ENCODE peak calls at places on chromosomes 2 and 18, in seven cellular contexts. B is cardiac fibroblast, G is type B pancreatic cell, V is transverse colon, X is Calu3, H is pancreas, A is AG09309. P is an unnamed sample.

GRCh38 chr2:102698369-102699111 is 63.3 kb upstream of the TMEM182 start:
- DNase-seq in B (no peak), G (no peak), V (peak), X (no peak), H (no peak), A (no peak), P (peak)

GRCh38 chr2:170509460-170510193 is 205.5 kb upstream of the SP5 start:
- DNase-seq in B (no peak), G (no peak), V (no peak), X (no peak), H (no peak), A (no peak), P (no peak)

GRCh38 chr2:26469092-26469710 is 8.7 kb downstream of the OTOF start:
- DNase-seq in B (peak), G (no peak), V (peak), X (peak), H (peak), A (peak), P (peak)

GRCh38 chr2:88754585-88755305 is 63.3 kb downstream of the RPIA start:
- DNase-seq in B (no peak), G (no peak), V (no peak), X (no peak), H (no peak), A (no peak), P (no peak)

GRCh38 chr2:40352321-40353099 is 99.4 kb downstream of the SLC8A1 start:
- DNase-seq in B (peak), G (no peak), V (no peak), X (no peak), H (no peak), A (no peak), P (no peak)

GRCh38 chr2:234241656-234242445 is 191.3 kb downstream of the SPP2 start:
- DNase-seq in B (no peak), G (no peak), V (no peak), X (peak), H (no peak), A (no peak), P (no peak)

GRCh38 chr2:46769809-46770208 is 145.8 kb downstream of the MCFD2 start:
- DNase-seq in B (no peak), G (no peak), V (no peak), X (no peak), H (no peak), A (no peak), P (no peak)

GRCh38 chr2:27251786-27252185 is 11.1 kb downstream of the SLC30A3 start:
- DNase-seq in B (no peak), G (no peak), V (no peak), X (no peak), H (no peak), A (no peak), P (no peak)

GRCh38 chr2:53827398-53828175 is 32.2 kb downstream of the GPR75 start:
- DNase-seq in B (no peak), G (no peak), V (no peak), X (no peak), H (no peak), A (no peak), P (no peak)

DNA sequence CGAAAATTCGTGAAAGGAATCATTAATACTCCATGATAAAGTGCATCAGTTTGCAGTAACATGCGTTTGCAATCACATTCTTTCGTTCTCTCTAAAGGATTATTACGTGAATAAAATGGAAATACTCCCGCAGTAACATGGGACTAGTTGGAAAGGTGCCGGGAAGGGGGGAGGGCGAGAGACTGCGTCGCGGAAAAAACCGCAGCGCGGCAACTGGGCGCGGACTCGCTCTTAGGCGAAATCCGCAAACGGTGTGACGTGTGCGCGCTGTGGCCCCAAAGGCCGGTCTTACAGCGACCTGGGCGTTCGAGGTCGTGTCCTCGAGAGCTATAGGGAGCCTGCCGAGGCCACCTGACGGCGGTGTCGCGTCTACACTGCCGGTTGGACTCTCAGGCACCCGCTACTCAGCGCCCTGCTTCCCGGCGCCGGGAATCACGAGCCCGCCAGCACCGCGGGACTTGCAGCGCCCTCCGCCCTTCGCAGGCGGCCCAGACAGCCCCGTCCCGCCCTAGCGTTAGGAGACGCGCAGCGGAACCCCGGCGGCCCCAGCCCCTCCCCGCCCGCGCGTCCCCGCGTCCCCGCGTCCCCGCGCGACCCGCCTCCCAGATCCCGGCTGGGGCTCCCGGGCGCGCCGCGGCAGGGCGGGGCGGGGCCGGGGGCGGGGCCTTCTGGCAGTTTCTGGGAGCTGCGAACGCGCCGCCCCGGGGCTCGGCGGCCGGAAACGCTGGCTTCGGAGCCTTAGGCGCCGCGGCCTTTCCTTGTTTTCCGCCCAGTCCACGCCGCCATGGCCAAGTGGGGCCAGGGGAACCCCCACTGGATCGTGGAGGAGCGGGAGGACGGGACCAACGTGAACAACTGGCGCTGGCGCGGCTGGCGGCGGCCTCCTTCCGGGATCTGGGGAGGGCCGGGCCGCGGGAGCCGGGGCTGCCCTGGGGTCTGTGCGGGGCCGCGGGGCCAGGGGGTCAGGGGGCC is 15.1 kb downstream of the C2orf74 start:
- DNase-seq in B (peak), G (peak), V (peak), X (peak), H (peak), A (peak), P (peak)
- TF ChIP-seq CTCF in B (no peak), G (peak), V (no peak), X (no peak), H (no peak), A (no peak), P (no peak)

GRCh38 chr18:14053661-14054060 is 78.6 kb downstream of the ZNF519 start:
- DNase-seq in B (no peak), G (no peak), V (no peak), X (no peak), H (no peak), A (no peak), P (no peak)
- TF ChIP-seq CTCF in B (no peak), G (no peak), V (no peak), X (no peak), H (no peak), A (no peak), P (no peak)

GRCh38 chr2:85994897-85995647 is 106.3 kb upstream of the ST3GAL5 start:
- DNase-seq in B (no peak), G (no peak), V (no peak), X (no peak), H (no peak), A (no peak), P (no peak)
- TF ChIP-seq CTCF in B (no peak), G (no peak), V (no peak), X (no peak), H (no peak), A (no peak), P (no peak)

GRCh38 chr18:36580874-36581750 is 247.7 kb downstream of the TPGS2 start:
- DNase-seq in B (peak), G (no peak), V (no peak), X (no peak), H (no peak), A (peak), P (no peak)

GRCh38 chr18:36583155-36583745 is 245.6 kb downstream of the TPGS2 start:
- DNase-seq in B (no peak), G (no peak), V (no peak), X (no peak), H (no peak), A (no peak), P (no peak)

GRCh38 chr18:36579311-36579710 is 249.5 kb downstream of the TPGS2 start:
- DNase-seq in B (no peak), G (no peak), V (no peak), X (no peak), H (no peak), A (no peak), P (no peak)

GRCh38 chr18:36578871-36579270 is 249.9 kb downstream of the TPGS2 start:
- DNase-seq in B (peak), G (no peak), V (no peak), X (no peak), H (no peak), A (peak), P (no peak)

DNA sequence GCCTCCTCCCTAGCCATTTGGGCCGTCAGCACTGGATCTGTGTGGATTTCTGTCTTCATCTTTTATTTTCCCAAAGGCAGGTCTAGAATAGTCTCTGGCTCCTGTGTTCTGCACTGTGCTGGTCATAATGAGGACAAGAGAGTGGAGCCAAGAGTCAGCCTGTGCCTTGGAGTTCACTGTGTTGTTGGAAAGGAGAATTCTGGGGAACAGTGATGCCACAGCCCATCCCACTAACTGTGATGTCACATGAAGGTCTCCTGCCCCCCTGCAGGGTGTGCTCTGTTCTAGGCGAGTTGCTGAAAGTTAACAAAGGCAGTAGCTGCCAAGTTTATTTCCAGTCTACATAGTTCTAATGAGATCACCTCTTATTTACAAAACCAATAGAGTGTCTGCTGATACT is 248.5 kb downstream of the TPGS2 start:
- DNase-seq in B (peak), G (no peak), V (no peak), X (no peak), H (no peak), A (peak), P (no peak)
- TF ChIP-seq CTCF in B (no peak), G (no peak), V (no peak), X (no peak), H (no peak), A (peak), P (no peak)

GRCh38 chr2:65350714-65351113 is 81.7 kb downstream of the SPRED2 start:
- DNase-seq in B (no peak), G (no peak), V (no peak), X (no peak), H (no peak), A (no peak), P (no peak)
- TF ChIP-seq CTCF in B (peak), G (peak), V (peak), X (peak), H (no peak), A (no peak), P (no peak)

GRCh38 chr2:59296279-59296678 is 1055.2 kb upstream of the FANCL start:
- DNase-seq in B (no peak), G (no peak), V (no peak), X (no peak), H (peak), A (no peak), P (no peak)

GRCh38 chr2:59297829-59298228 is 1056.7 kb upstream of the FANCL start:
- DNase-seq in B (no peak), G (no peak), V (no peak), X (no peak), H (no peak), A (no peak), P (no peak)

GRCh38 chr2:59303272-59303671 is 1062.1 kb upstream of the FANCL start:
- DNase-seq in B (no peak), G (no peak), V (no peak), X (no peak), H (no peak), A (no peak), P (no peak)

GRCh38 chr2:59302683-59303082 is 1061.6 kb upstream of the FANCL start:
- DNase-seq in B (no peak), G (no peak), V (no peak), X (no peak), H (no peak), A (no peak), P (no peak)

GRCh38 chr2:59301466-59302402 is 1060.6 kb upstream of the FANCL start:
- DNase-seq in B (peak), G (no peak), V (peak), X (peak), H (peak), A (peak), P (peak)
- TF ChIP-seq CTCF in B (peak), G (peak), V (peak), X (peak), H (peak), A (peak), P (no peak)

DNA sequence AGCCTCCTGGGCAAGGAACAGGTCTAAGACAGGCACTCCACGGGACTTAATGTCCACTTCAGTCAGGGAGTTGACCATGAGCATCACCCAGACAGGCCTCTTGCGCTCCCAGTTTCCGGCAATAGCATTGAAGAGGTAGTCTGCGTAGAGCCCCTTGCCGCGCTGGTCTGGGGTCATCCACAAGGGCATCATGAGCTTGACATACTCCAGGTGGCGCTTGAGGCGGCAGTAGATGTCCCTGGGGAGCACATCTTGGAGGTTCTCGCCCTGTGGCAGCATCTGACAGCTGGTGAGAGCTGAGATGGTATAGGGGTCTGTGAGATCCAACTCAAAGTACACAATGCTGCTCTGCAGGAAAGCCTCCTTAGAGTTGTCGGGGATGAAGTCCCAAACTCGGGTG is 10.6 kb downstream of the TRABD2A start:
- DNase-seq in B (no peak), G (no peak), V (no peak), X (no peak), H (no peak), A (no peak), P (no peak)
- TF ChIP-seq CTCF in B (no peak), G (no peak), V (no peak), X (no peak), H (no peak), A (no peak), P (no peak)

DNA sequence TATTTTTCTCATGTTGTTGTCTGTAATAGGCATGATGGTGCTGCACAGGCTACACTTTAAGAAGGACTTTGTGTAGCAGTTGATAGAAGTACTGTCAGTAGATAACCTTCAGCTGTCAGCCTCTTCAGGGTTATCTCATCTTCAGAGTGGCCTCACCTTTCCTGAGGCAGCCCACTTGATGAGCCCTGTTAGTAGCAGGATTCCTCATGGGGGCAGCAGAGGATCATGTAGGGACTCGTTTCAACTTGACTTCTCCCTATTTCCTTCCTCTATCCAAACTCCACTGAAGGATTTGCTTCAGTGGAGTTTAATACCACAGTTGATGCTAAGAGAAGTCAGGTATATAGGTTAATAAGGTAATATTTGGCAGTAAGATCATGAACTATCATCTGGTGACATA is 530.3 kb upstream of the FSIP2 start:
- DNase-seq in B (peak), G (no peak), V (peak), X (peak), H (peak), A (no peak), P (peak)
- TF ChIP-seq CTCF in B (no peak), G (peak), V (peak), X (peak), H (peak), A (no peak), P (peak)

GRCh38 chr2:44247924-44248323 is 27.4 kb upstream of the SLC3A1 start:
- DNase-seq in B (no peak), G (no peak), V (no peak), X (peak), H (no peak), A (no peak), P (no peak)
- TF ChIP-seq CTCF in B (no peak), G (no peak), V (no peak), X (peak), H (no peak), A (no peak), P (no peak)